ENCODE peak calls at places on chromosome 14, in six cellular contexts. L is AG04450, S is fibroblast of lung, D is midbrain, R is GM10248, W is endothelial cell. X is an unnamed sample.

GRCh38 chr14:89327771-89328212 is 89.2 kb downstream of the FOXN3 start:
- DNase-seq in L (no peak), S (no peak), D (no peak), R (no peak), W (no peak), X (no peak)

GRCh38 chr14:105045710-105046326 is 19.4 kb downstream of the GPR132 start:
- DNase-seq in L (peak), S (peak), D (peak), R (peak), W (peak), X (peak)

GRCh38 chr14:76191297-76191696 is 39.6 kb downstream of the GPATCH2L start:
- DNase-seq in L (no peak), S (no peak), D (peak), R (no peak), W (no peak), X (peak)

GRCh38 chr14:100748403-100748802 is 21.7 kb downstream of the DLK1 start:
- DNase-seq in L (no peak), S (no peak), D (no peak), R (no peak), W (no peak), X (no peak)

GRCh38 chr14:104559043-104559768 is 20.4 kb upstream of the C14orf180 start:
- DNase-seq in L (no peak), S (no peak), D (no peak), R (no peak), W (no peak), X (peak)

GRCh38 chr14:73241481-73242165 is 4.3 kb downstream of the PAPLN start:
- DNase-seq in L (no peak), S (no peak), D (no peak), R (no peak), W (no peak), X (no peak)

GRCh38 chr14:70086685-70087379 is 101.9 kb downstream of the SLC8A3 start:
- DNase-seq in L (no peak), S (peak), D (peak), R (peak), W (peak), X (no peak)

GRCh38 chr14:80981156-80981555 is 25.7 kb downstream of the TSHR start:
- DNase-seq in L (no peak), S (no peak), D (no peak), R (no peak), W (no peak), X (no peak)

GRCh38 chr14:47917344-47917954 is 242.0 kb upstream of the MDGA2 start:
- DNase-seq in L (no peak), S (peak), D (peak), R (no peak), W (peak), X (peak)

GRCh38 chr14:56811596-56812363 is 1.5 kb upstream of the OTX2 start:
- DNase-seq in L (no peak), S (no peak), D (no peak), R (no peak), W (peak), X (no peak)

GRCh38 chr14:87233266-87233665 is 759.7 kb downstream of the GALC start:
- DNase-seq in L (no peak), S (no peak), D (no peak), R (no peak), W (no peak), X (no peak)

X was measured in putamen.